ENCODE peak calls at places on chromosomes 16 and 17, in four cellular contexts. F is lung, X is ovary, R is A549. Y is an unnamed sample.

GRCh38 chr17:40542562-40543411 is 22.5 kb downstream of the CCR7 start:
- DNase-seq in X (peak), F (no peak), R (peak), Y (no peak)

GRCh38 chr16:65975049-65975708 is 391.3 kb upstream of the CDH5 start:
- DNase-seq in F (no peak), X (no peak), R (peak), Y (no peak)

GRCh38 chr16:28591355-28591754 is 5.5 kb downstream of the SULT1A2 start:
- DNase-seq in X (no peak), R (no peak), F (no peak), Y (no peak)

GRCh38 chr16:77499373-77500285 is 64.8 kb upstream of the ADAMTS18 start:
- DNase-seq in X (peak), F (no peak), R (peak), Y (peak)

GRCh38 chr17:43003542-43004172 is 2.9 kb upstream of the IFI35 start:
- DNase-seq in F (no peak), R (peak), X (no peak), Y (no peak)

GRCh38 chr17:75459590-75460267 is 3.3 kb downstream of the TMEM94 start:
- DNase-seq in F (no peak), R (no peak), X (no peak), Y (peak)

GRCh38 chr16:68539704-68540370 is 746 bp downstream of the ZFP90 start:
- DNase-seq in X (no peak), F (no peak), R (peak), Y (no peak)

GRCh38 chr17:58541249-58541648 is 26.8 kb upstream of the MTMR4 start:
- DNase-seq in R (peak), F (no peak), X (no peak), Y (no peak)

GRCh38 chr16:1316033-1316405 is 6.6 kb downstream of the UBE2I start:
- DNase-seq in F (no peak), X (no peak), R (no peak), Y (no peak)

GRCh38 chr17:8868529-8868951 is 1.1 kb upstream of the PIK3R6 start:
- DNase-seq in F (no peak), R (no peak), X (no peak), Y (no peak)

GRCh38 chr17:74149597-74150427 is 53.7 kb upstream of the RPL38 start:
- DNase-seq in F (no peak), R (no peak), X (no peak), Y (no peak)

GRCh38 chr16:19005561-19006445 is 22.1 kb downstream of the TMC7 start:
- DNase-seq in F (no peak), R (peak), X (no peak), Y (no peak)

GRCh38 chr17:33310296-33310695 is 17.2 kb upstream of the ASIC2 start:
- DNase-seq in R (no peak), F (no peak), X (no peak), Y (no peak)

GRCh38 chr16:86189934-86190333 is 291.0 kb downstream of the IRF8 start:
- DNase-seq in X (no peak), F (no peak), R (no peak), Y (no peak)

GRCh38 chr17:50560931-50561750 is 626 bp downstream of the CACNA1G start:
- DNase-seq in R (no peak), X (peak), F (no peak), Y (no peak)

GRCh38 chr16:83932955-83933673 is 19.9 kb upstream of the OSGIN1 start:
- DNase-seq in R (no peak), F (no peak), X (no peak), Y (no peak)

GRCh38 chr17:18093616-18094408 is 6.1 kb downstream of the DRG2 start:
- DNase-seq in X (no peak), F (no peak), R (peak), Y (peak)

GRCh38 chr17:77287432-77288068 is 146.8 kb downstream of the SEC14L1 start:
- DNase-seq in R (peak), X (no peak), F (no peak), Y (peak)

GRCh38 chr17:44804301-44805061 is 25.6 kb downstream of the GJC1 start:
- DNase-seq in R (no peak), X (no peak), F (no peak), Y (no peak)

GRCh38 chr16:27453476-27453825 is 51.5 kb downstream of the IL21R start:
- DNase-seq in F (no peak), X (no peak), R (no peak), Y (no peak)

GRCh38 chr17:50611639-50612038 is 23.0 kb upstream of the ABCC3 start:
- DNase-seq in X (no peak), F (no peak), R (no peak), Y (no peak)

GRCh38 chr17:41917957-41918391 is 777 bp downstream of the ACLY start:
- DNase-seq in F (peak), X (peak), R (peak), Y (no peak)

GRCh38 chr16:84096447-84097005 is 20.2 kb downstream of the MBTPS1 start:
- DNase-seq in F (no peak), X (no peak), R (peak), Y (peak)

GRCh38 chr16:67926181-67926742 is 5.4 kb downstream of the CTRL start:
- DNase-seq in X (no peak), R (no peak), F (no peak), Y (peak)

GRCh38 chr17:63542942-63543821 is 7.1 kb upstream of the DCAF7 start:
- DNase-seq in F (no peak), R (no peak), X (no peak), Y (no peak)

GRCh38 chr17:50689956-50690886 is 17.5 kb downstream of the ANKRD40 start:
- DNase-seq in X (no peak), F (no peak), R (peak), Y (no peak)

GRCh38 chr17:71334041-71334781 is 786.6 kb upstream of the SOX9 start:
- DNase-seq in R (no peak), X (no peak), F (no peak), Y (no peak)

GRCh38 chr17:2309338-2310143 is 5.8 kb downstream of the SRR start:
- DNase-seq in X (no peak), F (no peak), R (no peak), Y (no peak)

GRCh38 chr17:57697891-57698708 is 47.0 kb downstream of the CCDC182 start:
- DNase-seq in X (no peak), R (no peak), F (peak), Y (no peak)

GRCh38 chr17:39593371-39593770 is 14.3 kb downstream of the NEUROD2 start:
- DNase-seq in X (no peak), F (no peak), R (no peak), Y (no peak)

GRCh38 chr17:79748296-79749099 is 17.8 kb downstream of the ENPP7 start:
- DNase-seq in F (no peak), X (no peak), R (no peak), Y (no peak)

GRCh38 chr17:72456026-72456569 is 335.3 kb downstream of the SOX9 start:
- DNase-seq in F (no peak), X (no peak), R (peak), Y (no peak)

GRCh38 chr16:56911771-56912541 is 20.0 kb upstream of the HERPUD1 start:
- DNase-seq in R (no peak), F (peak), X (no peak), Y (no peak)

GRCh38 chr16:80725566-80726162 is 78.7 kb downstream of the CDYL2 start:
- DNase-seq in R (no peak), F (no peak), X (no peak), Y (no peak)

GRCh38 chr16:56558024-56558747 is 6.7 kb upstream of the MT4 start:
- DNase-seq in F (no peak), X (peak), R (peak), Y (no peak)

GRCh38 chr17:28846231-28846630 is 3.6 kb upstream of the FAM222B start:
- DNase-seq in F (no peak), R (no peak), X (peak), Y (no peak)

GRCh38 chr17:81260171-81260570 is 21.1 kb downstream of the NDUFAF8 start:
- DNase-seq in R (no peak), X (no peak), F (no peak), Y (no peak)

GRCh38 chr17:81261096-81261495 is 22.0 kb downstream of the NDUFAF8 start:
- DNase-seq in F (no peak), R (no peak), X (no peak), Y (no peak)

GRCh38 chr17:81260641-81261040 is 21.5 kb downstream of the NDUFAF8 start:
- DNase-seq in F (no peak), R (no peak), X (no peak), Y (no peak)

GRCh38 chr17:81263371-81264181 is 24.5 kb downstream of the NDUFAF8 start:
- DNase-seq in F (no peak), R (no peak), X (no peak), Y (no peak)

GRCh38 chr17:81261582-81262336 is 22.6 kb downstream of the NDUFAF8 start:
- DNase-seq in R (no peak), X (no peak), F (no peak), Y (no peak)
- TF ChIP-seq CTCF in R (no peak), X (no peak), F (no peak), Y (no peak)

DNA sequence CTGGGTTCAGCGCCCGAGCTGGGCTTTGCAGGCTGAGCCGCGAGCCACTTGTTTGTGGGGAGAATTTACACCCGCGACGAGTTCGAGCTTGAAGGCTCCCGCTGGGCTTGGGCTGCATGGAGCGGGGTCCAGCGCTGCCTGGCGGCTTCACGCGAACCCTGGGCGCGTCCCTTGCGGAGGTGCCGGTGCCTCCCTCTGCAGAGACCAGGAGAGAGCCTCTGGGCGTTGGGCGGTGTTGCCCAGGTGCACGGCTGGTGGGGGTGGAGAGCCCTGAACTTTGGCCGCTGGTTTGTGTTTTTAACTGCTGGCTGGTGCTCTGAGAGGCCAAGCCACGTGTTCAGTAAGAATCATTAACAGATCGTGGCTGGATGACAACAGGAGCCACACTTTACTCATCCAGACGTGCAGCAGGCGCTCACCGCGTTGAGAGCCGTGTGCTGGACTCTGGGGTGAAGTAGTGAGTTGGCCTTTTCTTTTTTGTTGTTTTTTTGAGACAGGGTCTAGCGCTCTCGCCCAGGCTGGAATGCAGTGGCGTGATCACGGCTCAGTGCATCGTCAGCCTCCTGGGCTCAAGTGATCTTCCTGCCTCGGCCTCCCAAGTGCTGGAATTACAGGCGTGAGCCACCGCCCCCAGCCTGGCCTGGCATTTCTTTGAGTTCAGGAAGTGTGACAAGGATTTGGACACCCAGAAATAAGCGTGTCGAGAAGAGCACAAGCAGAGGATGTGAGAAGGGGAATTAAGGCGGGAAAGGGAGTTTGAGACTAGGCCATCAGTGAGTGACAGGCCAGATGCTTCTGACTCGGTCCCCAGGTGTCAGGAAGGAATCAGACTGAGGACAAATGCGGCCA is 827 bp downstream of the CDK10 start:
- DNase-seq in X (no peak), F (no peak), R (peak), Y (peak)
- TF ChIP-seq CTCF in X (no peak), F (no peak), R (no peak), Y (no peak)

DNA sequence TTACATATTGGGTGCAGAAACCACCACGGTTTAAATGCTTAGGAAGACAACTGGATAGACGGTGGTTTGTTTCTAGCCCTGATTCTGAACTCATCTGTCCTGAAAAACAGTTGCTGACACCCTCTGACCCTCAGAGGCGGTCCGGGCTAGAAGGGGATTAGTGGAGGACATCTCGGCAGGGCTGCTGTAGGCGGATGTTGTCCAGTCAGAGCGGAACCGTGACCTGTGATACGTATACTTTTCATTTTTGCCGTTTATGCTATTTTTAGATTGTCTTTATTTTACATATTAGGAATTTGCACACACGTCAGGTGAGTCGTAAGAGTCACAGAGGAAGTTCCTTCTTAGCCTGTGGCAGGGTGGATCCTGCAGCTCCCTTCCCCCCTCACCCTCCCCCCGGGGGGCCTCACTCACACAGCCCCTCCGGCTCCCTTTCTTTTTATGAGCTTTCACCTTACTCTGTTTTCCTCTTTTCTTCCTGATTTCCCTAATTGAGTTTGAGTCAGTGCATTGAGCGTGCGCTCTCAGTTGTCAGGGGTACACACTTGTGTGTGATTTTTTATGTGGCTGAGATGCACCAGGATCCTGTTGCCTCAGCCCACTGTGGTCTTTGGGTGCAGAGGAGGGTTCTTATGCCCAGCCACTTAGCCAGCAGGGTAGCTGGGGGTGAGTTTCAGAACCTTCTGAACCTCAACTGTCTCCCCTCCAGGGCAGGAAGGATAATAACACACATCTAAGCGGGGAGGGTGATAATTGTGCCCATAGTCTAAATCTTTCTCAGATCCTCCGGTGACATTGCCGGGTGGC is 211.1 kb upstream of the CHMP6 start:
- DNase-seq in R (no peak), X (no peak), F (no peak), Y (no peak)
- TF ChIP-seq CTCF in R (no peak), X (no peak), F (no peak), Y (no peak)

GRCh38 chr17:46842835-46843234 is 8.5 kb upstream of the WNT9B start:
- DNase-seq in R (peak), F (no peak), X (no peak), Y (no peak)
- TF ChIP-seq CTCF in R (peak), F (no peak), X (no peak), Y (peak)

DNA sequence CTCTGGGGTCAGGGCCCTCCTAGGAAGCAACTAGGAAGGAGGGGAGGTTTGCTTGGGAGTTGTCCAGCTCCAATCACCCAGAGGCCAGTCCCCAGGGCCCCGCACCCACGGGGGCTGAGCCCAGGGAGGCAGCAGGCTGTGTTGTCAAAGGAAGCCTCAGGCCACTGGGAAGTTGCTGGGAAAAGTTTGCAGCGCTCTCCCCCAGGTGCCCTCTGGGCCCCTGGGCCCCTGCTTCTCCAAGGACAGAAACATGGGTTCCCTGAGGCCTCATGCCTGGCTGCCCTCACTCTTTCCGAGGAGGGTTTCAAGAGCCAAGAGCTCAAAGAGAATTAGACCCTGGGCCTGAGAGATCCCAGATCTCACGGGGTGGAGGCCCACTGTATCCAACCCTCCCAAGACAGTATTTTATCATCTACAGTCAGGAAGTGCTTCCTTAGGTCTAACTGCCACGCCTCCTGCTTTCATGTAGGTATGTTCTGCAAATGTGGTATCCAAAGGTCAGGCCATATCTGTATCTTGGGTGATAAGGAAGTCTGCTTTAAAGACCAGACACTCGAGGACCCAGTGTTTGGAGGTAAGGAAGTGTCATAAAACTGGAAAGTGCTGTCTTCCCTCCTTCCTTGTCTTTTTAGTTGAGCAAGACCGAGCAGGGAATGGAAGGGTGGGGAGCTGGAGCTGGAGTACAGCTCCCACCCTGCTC is 44.2 kb upstream of the ZNF423 start:
- DNase-seq in R (no peak), F (no peak), X (no peak), Y (no peak)
- TF ChIP-seq CTCF in R (no peak), F (no peak), X (no peak), Y (no peak)

GRCh38 chr16:87534751-87535150 is 41.9 kb upstream of the ZCCHC14 start:
- DNase-seq in R (no peak), F (no peak), X (no peak), Y (no peak)

GRCh38 chr16:87536795-87537142 is 43.9 kb upstream of the ZCCHC14 start:
- DNase-seq in F (no peak), R (no peak), X (no peak), Y (no peak)

GRCh38 chr16:87534030-87534653 is 41.3 kb upstream of the ZCCHC14 start:
- DNase-seq in R (no peak), F (no peak), X (no peak), Y (no peak)

GRCh38 chr16:87535457-87535854 is 42.6 kb upstream of the ZCCHC14 start:
- DNase-seq in F (no peak), R (no peak), X (no peak), Y (no peak)

GRCh38 chr16:87535855-87536794 is 43.3 kb upstream of the ZCCHC14 start:
- DNase-seq in X (no peak), F (no peak), R (no peak), Y (no peak)
- TF ChIP-seq CTCF in X (no peak), F (no peak), R (no peak), Y (no peak)

GRCh38 chr16:5056347-5056746 is 9.4 kb downstream of the C16orf89 start:
- DNase-seq in X (no peak), R (peak), F (no peak), Y (no peak)
- TF ChIP-seq CTCF in X (no peak), R (peak), F (no peak), Y (peak)

Y was measured in LNCaP clone FGC.